ENCODE peak calls at places on chromosome 21, in ten cellular contexts. One of them, this sample, is unnamed. For H3K9me3, the result is how much of the 10 kb centered on the place peaks cover.

GRCh38 chr21:42550817-42551216 is 37.2 kb downstream of the SLC37A1 start:
- DNase-seq in Peyer's patch: no peak
- DNase-seq in left lung: peak
- DNase-seq in uterus: no peak
- DNase-seq in IMR-90: no peak
- DNase-seq in CD8-positive, alpha-beta memory T cell: no peak
- DNase-seq in A549: no peak
- DNase-seq in pancreas: no peak
- DNase-seq in BE2C: no peak
- DNase-seq in keratinocyte: no peak
- DNase-seq in this sample: no peak

GRCh38 chr21:38505654-38506523 is 7.6 kb upstream of the ERG start:
- DNase-seq in A549: peak
- DNase-seq in left lung: no peak
- DNase-seq in uterus: peak
- DNase-seq in pancreas: no peak
- DNase-seq in IMR-90: peak
- DNase-seq in Peyer's patch: no peak
- DNase-seq in keratinocyte: no peak
- DNase-seq in BE2C: peak
- DNase-seq in CD8-positive, alpha-beta memory T cell: no peak
- DNase-seq in this sample: no peak

GRCh38 chr21:16841917-16842316 is 670.9 kb upstream of the CXADR start:
- DNase-seq in left lung: no peak
- DNase-seq in IMR-90: no peak
- DNase-seq in Peyer's patch: no peak
- DNase-seq in pancreas: no peak
- DNase-seq in uterus: no peak
- DNase-seq in A549: no peak
- DNase-seq in BE2C: peak
- DNase-seq in CD8-positive, alpha-beta memory T cell: no peak
- DNase-seq in keratinocyte: no peak
- DNase-seq in this sample: no peak

GRCh38 chr21:46221664-46222435 is 6.7 kb downstream of the LSS start:
- DNase-seq in keratinocyte: no peak
- DNase-seq in Peyer's patch: peak
- DNase-seq in A549: no peak
- DNase-seq in left lung: no peak
- DNase-seq in IMR-90: no peak
- DNase-seq in uterus: no peak
- DNase-seq in BE2C: no peak
- DNase-seq in pancreas: no peak
- DNase-seq in CD8-positive, alpha-beta memory T cell: no peak
- DNase-seq in this sample: peak

GRCh38 chr21:29082416-29082815 is 9.0 kb upstream of the CCT8 start:
- DNase-seq in Peyer's patch: no peak
- DNase-seq in A549: no peak
- DNase-seq in IMR-90: no peak
- DNase-seq in CD8-positive, alpha-beta memory T cell: no peak
- DNase-seq in uterus: no peak
- DNase-seq in pancreas: no peak
- DNase-seq in keratinocyte: no peak
- DNase-seq in left lung: no peak
- DNase-seq in BE2C: no peak
- DNase-seq in this sample: no peak

GRCh38 chr21:38910390-38911008 is 104.8 kb downstream of the ETS2 start:
- DNase-seq in A549: no peak
- DNase-seq in uterus: no peak
- DNase-seq in BE2C: no peak
- DNase-seq in Peyer's patch: peak
- DNase-seq in left lung: no peak
- DNase-seq in IMR-90: no peak
- DNase-seq in pancreas: no peak
- DNase-seq in CD8-positive, alpha-beta memory T cell: no peak
- DNase-seq in keratinocyte: no peak
- DNase-seq in this sample: no peak

GRCh38 chr21:29105218-29105617 is 25.2 kb upstream of the MAP3K7CL start:
- DNase-seq in uterus: no peak
- DNase-seq in IMR-90: peak
- DNase-seq in Peyer's patch: no peak
- DNase-seq in BE2C: no peak
- DNase-seq in CD8-positive, alpha-beta memory T cell: no peak
- DNase-seq in keratinocyte: peak
- DNase-seq in left lung: no peak
- DNase-seq in A549: no peak
- DNase-seq in pancreas: no peak
- DNase-seq in this sample: no peak

GRCh38 chr21:41861255-41861654 is 17.9 kb downstream of the PRDM15 start:
- DNase-seq in left lung: no peak
- DNase-seq in IMR-90: no peak
- DNase-seq in A549: no peak
- DNase-seq in uterus: no peak
- DNase-seq in pancreas: no peak
- DNase-seq in keratinocyte: no peak
- DNase-seq in BE2C: no peak
- DNase-seq in CD8-positive, alpha-beta memory T cell: no peak
- DNase-seq in Peyer's patch: no peak
- DNase-seq in this sample: no peak

GRCh38 chr21:46021978-46022544 is 40.5 kb downstream of the COL6A1 start:
- DNase-seq in IMR-90: no peak
- DNase-seq in uterus: peak
- DNase-seq in left lung: no peak
- DNase-seq in Peyer's patch: peak
- DNase-seq in CD8-positive, alpha-beta memory T cell: no peak
- DNase-seq in A549: no peak
- DNase-seq in BE2C: no peak
- DNase-seq in keratinocyte: no peak
- DNase-seq in pancreas: no peak
- DNase-seq in this sample: peak

GRCh38 chr21:42061195-42061865 is 9.8 kb upstream of the UMODL1 start:
- DNase-seq in keratinocyte: no peak
- DNase-seq in IMR-90: no peak
- DNase-seq in pancreas: no peak
- DNase-seq in left lung: peak
- DNase-seq in Peyer's patch: peak
- DNase-seq in CD8-positive, alpha-beta memory T cell: peak
- DNase-seq in A549: no peak
- DNase-seq in uterus: no peak
- DNase-seq in BE2C: no peak
- DNase-seq in this sample: peak

GRCh38 chr21:45442276-45442675 is 37.3 kb downstream of the COL18A1 start:
- DNase-seq in keratinocyte: no peak
- DNase-seq in A549: no peak
- DNase-seq in pancreas: no peak
- DNase-seq in CD8-positive, alpha-beta memory T cell: no peak
- DNase-seq in BE2C: no peak
- DNase-seq in IMR-90: no peak
- DNase-seq in left lung: no peak
- DNase-seq in uterus: no peak
- DNase-seq in Peyer's patch: no peak
- DNase-seq in this sample: no peak

GRCh38 chr21:33265664-33266049 is 510 bp upstream of the IL10RB start:
- DNase-seq in pancreas: peak
- DNase-seq in CD8-positive, alpha-beta memory T cell: no peak
- DNase-seq in Peyer's patch: no peak
- DNase-seq in IMR-90: peak
- DNase-seq in uterus: no peak
- DNase-seq in A549: no peak
- DNase-seq in BE2C: no peak
- DNase-seq in left lung: peak
- DNase-seq in keratinocyte: no peak
- DNase-seq in this sample: peak

GRCh38 chr21:33266050-33266783 is at the start of gene IL10RB:
- DNase-seq in A549: peak
- DNase-seq in CD8-positive, alpha-beta memory T cell: peak
- DNase-seq in IMR-90: peak
- DNase-seq in BE2C: peak
- DNase-seq in left lung: peak
- DNase-seq in pancreas: peak
- DNase-seq in Peyer's patch: peak
- DNase-seq in keratinocyte: no peak
- DNase-seq in uterus: peak
- DNase-seq in this sample: peak

GRCh38 chr21:33268392-33268735 is 2.2 kb downstream of the IL10RB start:
- DNase-seq in IMR-90: no peak
- DNase-seq in left lung: no peak
- DNase-seq in keratinocyte: no peak
- DNase-seq in pancreas: no peak
- DNase-seq in uterus: no peak
- DNase-seq in Peyer's patch: no peak
- DNase-seq in A549: no peak
- DNase-seq in CD8-positive, alpha-beta memory T cell: no peak
- DNase-seq in BE2C: no peak
- DNase-seq in this sample: no peak

GRCh38 chr21:33266784-33267135 is 593 bp downstream of the IL10RB start:
- DNase-seq in Peyer's patch: peak
- DNase-seq in A549: no peak
- DNase-seq in keratinocyte: no peak
- DNase-seq in uterus: no peak
- DNase-seq in BE2C: no peak
- DNase-seq in IMR-90: no peak
- DNase-seq in CD8-positive, alpha-beta memory T cell: peak
- DNase-seq in pancreas: no peak
- DNase-seq in left lung: no peak
- DNase-seq in this sample: peak

DNA sequence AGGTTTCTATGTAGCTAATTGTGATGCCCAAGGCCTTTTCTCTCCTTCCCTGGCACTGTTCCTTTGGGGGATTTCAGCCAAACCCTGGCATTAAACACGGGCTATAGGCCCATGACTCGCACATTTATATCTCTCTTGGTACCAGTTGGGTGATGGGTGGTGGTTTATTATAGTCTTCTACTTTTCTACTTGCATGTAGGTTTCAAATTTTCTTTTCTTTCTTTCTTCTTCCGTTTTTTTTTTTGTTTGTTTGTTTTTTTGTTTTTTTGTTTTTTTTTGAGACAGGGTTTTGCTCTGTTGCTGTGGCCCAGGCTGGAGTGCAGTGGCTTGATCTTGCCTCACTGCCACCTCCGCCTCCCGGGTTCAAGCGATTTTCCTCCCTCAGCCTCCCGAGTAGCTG is 1.1 kb downstream of the IL10RB start:
- DNase-seq in A549: no peak
- DNase-seq in uterus: no peak
- DNase-seq in keratinocyte: no peak
- DNase-seq in left lung: no peak
- DNase-seq in Peyer's patch: no peak
- DNase-seq in pancreas: no peak
- DNase-seq in BE2C: no peak
- DNase-seq in CD8-positive, alpha-beta memory T cell: no peak
- DNase-seq in IMR-90: no peak
- DNase-seq in this sample: no peak
- H3K9me3 ChIP-seq in A549: under half
- H3K9me3 ChIP-seq in uterus: under half
- H3K9me3 ChIP-seq in keratinocyte: under half
- H3K9me3 ChIP-seq in left lung: under half
- H3K9me3 ChIP-seq in Peyer's patch: under half
- H3K9me3 ChIP-seq in pancreas: under half
- H3K9me3 ChIP-seq in BE2C: under half
- H3K9me3 ChIP-seq in CD8-positive, alpha-beta memory T cell: under half
- H3K9me3 ChIP-seq in IMR-90: under half
- H3K9me3 ChIP-seq in this sample: under half

DNA sequence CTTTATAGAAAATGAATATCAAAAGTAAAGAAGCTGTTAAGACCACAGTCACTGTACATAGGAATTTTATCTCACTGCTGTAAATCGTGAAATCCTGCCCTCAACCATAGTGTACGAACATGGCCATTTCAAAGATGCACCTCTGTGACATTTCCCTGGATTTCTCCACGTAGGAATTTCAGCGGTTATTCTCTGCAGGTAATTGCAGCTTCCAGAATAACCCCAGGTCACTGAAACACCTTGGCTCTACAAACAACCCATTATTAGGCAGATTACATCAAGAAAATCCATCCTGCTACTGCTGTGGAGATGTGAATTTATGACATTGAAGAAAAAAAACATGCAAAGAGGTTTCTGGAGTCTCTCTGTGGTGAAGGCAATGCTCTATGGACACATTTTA is 196.2 kb upstream of the USP25 start:
- DNase-seq in Peyer's patch: no peak
- DNase-seq in pancreas: no peak
- DNase-seq in A549: no peak
- DNase-seq in IMR-90: no peak
- DNase-seq in keratinocyte: no peak
- DNase-seq in left lung: no peak
- DNase-seq in BE2C: no peak
- DNase-seq in CD8-positive, alpha-beta memory T cell: no peak
- DNase-seq in uterus: no peak
- DNase-seq in this sample: no peak
- H3K9me3 ChIP-seq in Peyer's patch: under half
- H3K9me3 ChIP-seq in pancreas: under half
- H3K9me3 ChIP-seq in A549: under half
- H3K9me3 ChIP-seq in IMR-90: under half
- H3K9me3 ChIP-seq in keratinocyte: under half
- H3K9me3 ChIP-seq in left lung: under half
- H3K9me3 ChIP-seq in BE2C: under half
- H3K9me3 ChIP-seq in CD8-positive, alpha-beta memory T cell: under half
- H3K9me3 ChIP-seq in uterus: under half
- H3K9me3 ChIP-seq in this sample: under half

GRCh38 chr21:34907783-34908423 is 141.2 kb downstream of the RUNX1 start:
- DNase-seq in keratinocyte: no peak
- DNase-seq in IMR-90: no peak
- DNase-seq in uterus: no peak
- DNase-seq in A549: no peak
- DNase-seq in left lung: no peak
- DNase-seq in pancreas: no peak
- DNase-seq in BE2C: no peak
- DNase-seq in Peyer's patch: no peak
- DNase-seq in CD8-positive, alpha-beta memory T cell: no peak
- DNase-seq in this sample: no peak
- H3K9me3 ChIP-seq in keratinocyte: under half
- H3K9me3 ChIP-seq in IMR-90: under half
- H3K9me3 ChIP-seq in uterus: under half
- H3K9me3 ChIP-seq in A549: under half
- H3K9me3 ChIP-seq in left lung: under half
- H3K9me3 ChIP-seq in pancreas: under half
- H3K9me3 ChIP-seq in BE2C: under half
- H3K9me3 ChIP-seq in Peyer's patch: under half
- H3K9me3 ChIP-seq in CD8-positive, alpha-beta memory T cell: under half
- H3K9me3 ChIP-seq in this sample: under half

DNA sequence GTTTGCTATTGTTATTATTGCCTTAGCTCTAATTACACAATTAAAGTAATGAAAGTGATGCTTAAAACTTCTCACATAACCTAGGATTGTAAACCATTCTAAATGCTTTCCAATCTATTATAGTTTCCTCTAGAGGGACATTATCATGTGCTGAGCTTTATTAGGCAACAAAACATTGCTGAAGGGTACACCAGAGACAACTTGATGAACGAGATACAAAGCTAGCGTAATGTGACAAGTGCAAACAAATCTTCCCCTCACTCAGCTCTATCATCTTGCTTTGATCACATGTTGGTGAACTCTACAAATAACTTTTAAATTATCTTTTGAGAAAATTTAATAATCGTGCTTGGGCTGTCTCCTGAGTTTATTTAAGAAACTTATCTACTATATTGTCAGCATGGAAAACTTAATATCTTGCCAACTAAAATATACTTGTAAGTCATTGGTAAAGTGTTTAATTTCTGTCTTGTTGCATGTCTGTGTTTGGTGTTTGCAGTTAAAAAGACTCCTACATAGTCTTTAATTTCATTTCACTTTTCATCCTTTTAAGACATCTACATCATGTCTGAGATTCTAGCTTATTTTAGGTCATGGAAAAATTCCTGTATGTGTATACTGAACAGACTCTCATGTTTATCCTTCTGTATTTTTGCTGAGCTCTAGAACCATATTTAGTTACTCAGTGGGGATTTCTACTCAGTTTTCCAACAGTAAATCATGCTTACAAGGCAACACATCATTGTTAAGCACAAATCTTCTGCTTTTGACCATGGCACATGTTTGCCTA is 104.2 kb upstream of the ADAMTS5 start:
- DNase-seq in IMR-90: peak
- DNase-seq in A549: no peak
- DNase-seq in left lung: no peak
- DNase-seq in uterus: no peak
- DNase-seq in Peyer's patch: no peak
- DNase-seq in BE2C: no peak
- DNase-seq in pancreas: no peak
- DNase-seq in CD8-positive, alpha-beta memory T cell: no peak
- DNase-seq in keratinocyte: no peak
- DNase-seq in this sample: no peak
- H3K9me3 ChIP-seq in IMR-90: under half
- H3K9me3 ChIP-seq in A549: under half
- H3K9me3 ChIP-seq in left lung: under half
- H3K9me3 ChIP-seq in uterus: under half
- H3K9me3 ChIP-seq in Peyer's patch: under half
- H3K9me3 ChIP-seq in BE2C: under half
- H3K9me3 ChIP-seq in pancreas: under half
- H3K9me3 ChIP-seq in CD8-positive, alpha-beta memory T cell: under half
- H3K9me3 ChIP-seq in keratinocyte: under half
- H3K9me3 ChIP-seq in this sample: under half